ENCODE peak calls at places on chromosomes 11 and 22, in seven cellular contexts. R is astrocyte of the spinal cord; J is activated naive CD4-positive, alpha-beta T cell; D is glomerular endothelial cell; I is H7; A is GM20000; Z is activated gamma-delta T cell treated with anti-CD3 and anti-CD28 coated beads, Interleukin-2, amount 50 U/mL, for 16 hours. X is an unnamed sample.

GRCh38 chr11:126109941-126110731 is 47.5 kb upstream of the CDON start:
- DNase-seq in A (no peak), J (no peak), R (peak), D (no peak), Z (no peak), I (no peak), X (no peak)

GRCh38 chr22:20905415-20906386 is 11.5 kb upstream of the CRKL start:
- DNase-seq in R (no peak), Z (no peak), I (no peak), D (no peak), A (no peak), J (no peak), X (no peak)

GRCh38 chr11:62996271-62996670 is 11.5 kb upstream of the SLC22A6 start:
- DNase-seq in I (no peak), R (no peak), A (no peak), D (no peak), Z (no peak), J (no peak), X (no peak)

GRCh38 chr11:31799794-31800397 is 11.2 kb downstream of the PAX6 start:
- DNase-seq in Z (no peak), A (no peak), R (no peak), D (no peak), J (no peak), I (peak), X (no peak)

GRCh38 chr11:123797065-123797940 is 8.8 kb downstream of the OR6M1 start:
- DNase-seq in J (no peak), A (no peak), R (no peak), I (no peak), D (no peak), Z (no peak), X (no peak)

GRCh38 chr11:22432331-22433065 is 94.3 kb downstream of the SLC17A6 start:
- DNase-seq in D (peak), Z (no peak), R (peak), J (no peak), I (peak), A (no peak), X (no peak)

GRCh38 chr22:17412232-17412631 is 43.0 kb downstream of the CECR2 start:
- DNase-seq in R (no peak), D (no peak), I (no peak), J (no peak), Z (no peak), A (no peak), X (no peak)

GRCh38 chr11:1877211-1878133 is 14.2 kb downstream of the PRR33 start:
- DNase-seq in J (no peak), A (no peak), I (peak), D (no peak), R (peak), Z (no peak), X (no peak)

GRCh38 chr11:73077454-73077853 is 64.7 kb downstream of the FCHSD2 start:
- DNase-seq in D (no peak), A (no peak), I (no peak), Z (no peak), J (no peak), R (no peak), X (no peak)

GRCh38 chr11:120746836-120747609 is 235.5 kb downstream of the GRIK4 start:
- DNase-seq in I (no peak), Z (no peak), A (no peak), D (no peak), J (no peak), R (no peak), X (no peak)

GRCh38 chr11:112620621-112621394 is 340.4 kb upstream of the NCAM1 start:
- DNase-seq in I (no peak), J (no peak), Z (no peak), D (no peak), R (peak), A (no peak), X (no peak)

X was measured in breast epithelium.